ENCODE peak calls at places on chromosomes 3 and 15, in eight cellular contexts. One of them, this sample, is unnamed.

GRCh38 chr15:87902772-87903388 is 353.7 kb downstream of the NTRK3 start:
- DNase-seq in AG08396: no peak
- DNase-seq in activated gamma-delta T cell treated with Interleukin-2 at 50 U/mL for 16 hours: no peak
- DNase-seq in iPS-NIHi11: no peak
- DNase-seq in NCI-H774: no peak
- DNase-seq in GM12892: no peak
- DNase-seq in glomerular endothelial cell: no peak
- DNase-seq in cardiac fibroblast: peak; percentile 12
- DNase-seq in this sample: no peak

GRCh38 chr3:176798680-176799079 is 398.6 kb downstream of the TBL1XR1 start:
- DNase-seq in GM12892: no peak
- DNase-seq in cardiac fibroblast: no peak
- DNase-seq in AG08396: no peak
- DNase-seq in activated gamma-delta T cell treated with Interleukin-2 at 50 U/mL for 16 hours: no peak
- DNase-seq in glomerular endothelial cell: no peak
- DNase-seq in NCI-H774: no peak
- DNase-seq in iPS-NIHi11: no peak
- DNase-seq in this sample: no peak

GRCh38 chr15:100919481-100920405 is 586 bp downstream of the LRRK1 start:
- DNase-seq in GM12892: no peak
- DNase-seq in glomerular endothelial cell: no peak
- DNase-seq in iPS-NIHi11: peak; percentile 45
- DNase-seq in AG08396: peak; percentile 70
- DNase-seq in NCI-H774: no peak
- DNase-seq in cardiac fibroblast: peak; percentile 32
- DNase-seq in activated gamma-delta T cell treated with Interleukin-2 at 50 U/mL for 16 hours: no peak
- DNase-seq in this sample: no peak

GRCh38 chr3:141045849-141046248 is 5.3 kb upstream of the SPSB4 start:
- DNase-seq in AG08396: no peak
- DNase-seq in GM12892: no peak
- DNase-seq in NCI-H774: no peak
- DNase-seq in iPS-NIHi11: no peak
- DNase-seq in activated gamma-delta T cell treated with Interleukin-2 at 50 U/mL for 16 hours: no peak
- DNase-seq in glomerular endothelial cell: no peak
- DNase-seq in cardiac fibroblast: no peak
- DNase-seq in this sample: no peak

GRCh38 chr15:63473749-63473998 is 30.7 kb upstream of the USP3 start:
- DNase-seq in activated gamma-delta T cell treated with Interleukin-2 at 50 U/mL for 16 hours: no peak
- DNase-seq in AG08396: no peak
- DNase-seq in glomerular endothelial cell: no peak
- DNase-seq in GM12892: no peak
- DNase-seq in NCI-H774: no peak
- DNase-seq in cardiac fibroblast: no peak
- DNase-seq in iPS-NIHi11: no peak
- DNase-seq in this sample: no peak

GRCh38 chr3:167110906-167111305 is 269.2 kb downstream of the ZBBX start:
- DNase-seq in glomerular endothelial cell: no peak
- DNase-seq in cardiac fibroblast: peak; percentile 1
- DNase-seq in activated gamma-delta T cell treated with Interleukin-2 at 50 U/mL for 16 hours: no peak
- DNase-seq in GM12892: no peak
- DNase-seq in NCI-H774: no peak
- DNase-seq in AG08396: no peak
- DNase-seq in iPS-NIHi11: peak; percentile 38
- DNase-seq in this sample: no peak

GRCh38 chr3:153210116-153210515 is 48.1 kb downstream of the RAP2B start:
- DNase-seq in activated gamma-delta T cell treated with Interleukin-2 at 50 U/mL for 16 hours: no peak
- DNase-seq in cardiac fibroblast: peak; percentile 52
- DNase-seq in NCI-H774: no peak
- DNase-seq in GM12892: no peak
- DNase-seq in AG08396: no peak
- DNase-seq in glomerular endothelial cell: no peak
- DNase-seq in iPS-NIHi11: peak; percentile 18
- DNase-seq in this sample: no peak

GRCh38 chr3:162170581-162170980 is 674.0 kb downstream of the OTOL1 start:
- DNase-seq in GM12892: no peak
- DNase-seq in iPS-NIHi11: no peak
- DNase-seq in AG08396: no peak
- DNase-seq in cardiac fibroblast: peak; percentile 58
- DNase-seq in glomerular endothelial cell: no peak
- DNase-seq in NCI-H774: no peak
- DNase-seq in activated gamma-delta T cell treated with Interleukin-2 at 50 U/mL for 16 hours: no peak
- DNase-seq in this sample: no peak

GRCh38 chr3:141429371-141430035 is 57.3 kb upstream of the RASA2 start:
- DNase-seq in cardiac fibroblast: no peak
- DNase-seq in NCI-H774: no peak
- DNase-seq in activated gamma-delta T cell treated with Interleukin-2 at 50 U/mL for 16 hours: no peak
- DNase-seq in AG08396: no peak
- DNase-seq in GM12892: no peak
- DNase-seq in iPS-NIHi11: no peak
- DNase-seq in glomerular endothelial cell: no peak
- DNase-seq in this sample: no peak

GRCh38 chr3:82643948-82644347 is 882.5 kb upstream of the GBE1 start:
- DNase-seq in activated gamma-delta T cell treated with Interleukin-2 at 50 U/mL for 16 hours: no peak
- DNase-seq in GM12892: no peak
- DNase-seq in AG08396: no peak
- DNase-seq in cardiac fibroblast: no peak
- DNase-seq in NCI-H774: no peak
- DNase-seq in glomerular endothelial cell: no peak
- DNase-seq in iPS-NIHi11: peak; percentile 31
- DNase-seq in this sample: no peak

This sample was measured in NCI-H1105 treated with DMSO at 0.1 percent for 48 hours.